ENCODE peak calls at places on chromosomes 7 and 10, in ten cellular contexts. S, P, W, U, M, A, J, Y, N and F are unnamed samples.

GRCh38 chr10:122876493-122876855 is 2.9 kb downstream of the FAM24B start:
- DNase-seq in W (no peak), M (no peak), S (no peak), A (no peak), P (no peak), N (no peak), U (no peak), J (no peak), Y (no peak), F (no peak)

GRCh38 chr7:129017264-129017663 is 37.6 kb downstream of the TNPO3 start:
- DNase-seq in P (no peak), M (no peak), U (no peak), A (no peak), N (no peak), J (no peak), Y (no peak), W (no peak), S (no peak), F (no peak)

GRCh38 chr7:1509226-1509625 is 5.0 kb upstream of the INTS1 start:
- DNase-seq in A (no peak), S (no peak), U (peak; percentile 45), P (no peak), W (no peak), Y (no peak), M (no peak), N (no peak), J (no peak), F (no peak)

GRCh38 chr10:89295597-89295996 is 6.2 kb upstream of the IFIT2 start:
- DNase-seq in W (peak; percentile 46), J (no peak), S (no peak), P (no peak), U (no peak), M (no peak), N (no peak), A (no peak), Y (no peak), F (no peak)

GRCh38 chr10:46558141-46558410 is 1.6 kb upstream of the GPRIN2 start:
- DNase-seq in P (no peak), J (no peak), U (no peak), Y (no peak), A (no peak), W (no peak), N (no peak), S (no peak), M (no peak), F (no peak)

GRCh38 chr10:2980791-2981360 is 86.5 kb upstream of the PFKP start:
- DNase-seq in U (no peak), N (no peak), W (peak; percentile 70), Y (no peak), M (no peak), P (no peak), S (no peak), J (no peak), A (no peak), F (no peak)

GRCh38 chr7:27237735-27238334 is 4.8 kb upstream of the EVX1 start:
- DNase-seq in W (no peak), S (no peak), U (no peak), N (no peak), A (no peak), Y (no peak), P (no peak), M (no peak), J (no peak), F (no peak)

GRCh38 chr10:1577945-1578344 is 159.4 kb downstream of the ADARB2 start:
- DNase-seq in U (no peak), J (no peak), A (no peak), Y (no peak), W (no peak), N (no peak), S (no peak), M (no peak), P (no peak), F (no peak)

GRCh38 chr7:150838965-150839650 is 13.2 kb upstream of the AOC1 start:
- DNase-seq in S (no peak), N (no peak), M (no peak), W (no peak), A (no peak), J (no peak), P (no peak), Y (no peak), U (no peak), F (no peak)

GRCh38 chr10:126068357-126068756 is 172.0 kb downstream of the FANK1 start:
- DNase-seq in P (no peak), N (no peak), W (no peak), U (no peak), S (no peak), Y (no peak), A (no peak), M (no peak), J (no peak), F (no peak)

GRCh38 chr7:96026606-96027005 is 254.3 kb downstream of the DYNC1I1 start:
- DNase-seq in S (no peak), Y (no peak), P (no peak), W (no peak), A (no peak), M (no peak), J (no peak), N (no peak), U (no peak), F (no peak)